ENCODE peak calls at places on chromosomes 6 and 20, in ten cellular contexts. Y is activated T-cell treated with anti-CD3 and anti-CD28 coated beads for 1 hour; V is brain microvascular endothelial cell; H is BE2C; I is HL-60; D is effector memory CD8-positive, alpha-beta T cell; J is EH; K is astrocyte of the cerebellum; Q is IMR-90; S is T follicular helper cell. R is an unnamed sample.

GRCh38 chr6:142372348-142372747 is 70.5 kb downstream of the ADGRG6 start:
- DNase-seq in K (no peak), Q (peak), D (no peak), I (no peak), H (no peak), V (peak), S (no peak), J (peak), Y (no peak), R (no peak)

GRCh38 chr20:9551808-9552550 is 37.6 kb downstream of the LAMP5 start:
- DNase-seq in V (no peak), D (no peak), Q (no peak), S (no peak), J (no peak), I (peak), K (no peak), H (peak), Y (no peak), R (no peak)

GRCh38 chr6:31597006-31597405 is 4.2 kb upstream of the NCR3 start:
- DNase-seq in I (no peak), H (peak), Y (no peak), S (no peak), D (peak), K (no peak), J (peak), Q (peak), V (peak), R (peak)

GRCh38 chr6:112282217-112282616 is 27.9 kb upstream of the LAMA4 start:
- DNase-seq in H (peak), Y (no peak), Q (peak), K (peak), V (peak), D (no peak), J (peak), S (no peak), I (no peak), R (peak)

GRCh38 chr20:24381886-24382285 is 87.5 kb upstream of the SYNDIG1 start:
- DNase-seq in J (no peak), V (no peak), D (no peak), H (no peak), Q (no peak), S (no peak), K (no peak), Y (no peak), I (no peak), R (peak)

GRCh38 chr6:153092082-153093013 is 38.7 kb downstream of the RGS17 start:
- DNase-seq in D (no peak), Q (peak), Y (no peak), V (peak), S (no peak), I (peak), J (peak), H (no peak), K (peak), R (no peak)

GRCh38 chr20:57621426-57622200 is 1.4 kb upstream of the ZBP1 start:
- DNase-seq in D (no peak), V (no peak), S (no peak), K (no peak), I (no peak), H (no peak), Y (no peak), J (peak), Q (no peak), R (no peak)

GRCh38 chr6:95593025-95593424 is 15.7 kb downstream of the MANEA start:
- DNase-seq in S (no peak), Q (no peak), H (no peak), I (no peak), D (no peak), J (peak), Y (no peak), V (no peak), K (no peak), R (no peak)

GRCh38 chr6:56346958-56347357 is 99.6 kb upstream of the COL21A1 start:
- DNase-seq in I (no peak), Q (no peak), D (no peak), V (peak), J (peak), S (no peak), Y (no peak), H (no peak), K (no peak), R (no peak)

GRCh38 chr6:68279793-68280557 is 355.1 kb upstream of the ADGRB3 start:
- DNase-seq in D (no peak), Q (no peak), J (no peak), H (no peak), S (no peak), K (peak), V (peak), I (no peak), Y (no peak), R (no peak)

R was measured in WERI-Rb-1.